ENCODE peak calls at places on chromosomes 7 and 10, in six cellular contexts. R is HepG2; Z is thoracic aorta; D is GM12878; M is colonic mucosa; W is CD4-positive, CD25-positive, alpha-beta regulatory T cell. C is an unnamed sample.

GRCh38 chr7:151087247-151088018 is 1.2 kb downstream of the AGAP3 start:
- DNase-seq in R (peak; percentile 35), Z (no peak), D (no peak), M (peak; percentile 58), W (peak; percentile 44), C (no peak)

GRCh38 chr7:74224511-74224832 is 14.7 kb downstream of the LAT2 start:
- DNase-seq in R (no peak), Z (no peak), D (no peak), M (no peak), W (no peak), C (no peak)

GRCh38 chr7:117285821-117286220 is 37.0 kb downstream of the WNT2 start:
- DNase-seq in R (no peak), Z (no peak), D (no peak), M (no peak), W (no peak), C (no peak)

GRCh38 chr10:30058570-30059132 is 735 bp downstream of the JCAD start:
- DNase-seq in R (no peak), Z (no peak), D (no peak), M (no peak), W (no peak), C (no peak)

GRCh38 chr10:36168777-36169176 is 526.7 kb upstream of the FZD8 start:
- DNase-seq in R (no peak), Z (no peak), D (no peak), M (no peak), W (no peak), C (no peak)

GRCh38 chr10:123429631-123430257 is 236.4 kb upstream of the GPR26 start:
- DNase-seq in R (no peak), Z (no peak), D (no peak), M (no peak), W (no peak), C (no peak)

GRCh38 chr10:88624840-88625239 is 38.3 kb downstream of the LIPJ start:
- DNase-seq in R (no peak), Z (no peak), D (no peak), M (no peak), W (no peak), C (no peak)

GRCh38 chr10:18424200-18424599 is 227.2 kb downstream of the NSUN6 start:
- DNase-seq in R (no peak), Z (no peak), D (no peak), M (no peak), W (no peak), C (no peak)

GRCh38 chr10:30748152-30748845 is 118.7 kb upstream of the LYZL2 start:
- DNase-seq in R (no peak), Z (no peak), D (no peak), M (no peak), W (no peak), C (no peak)

GRCh38 chr7:114988755-114989154 is 66.9 kb downstream of the MDFIC start:
- DNase-seq in R (no peak), Z (no peak), D (no peak), M (no peak), W (no peak), C (no peak)

GRCh38 chr10:72275351-72276012 is 1.8 kb downstream of the DDIT4 start:
- DNase-seq in R (no peak), Z (no peak), D (no peak), M (peak; percentile 68), W (peak; percentile 33), C (no peak)

GRCh38 chr10:81920213-81920829 is 45.3 kb downstream of the NRG3 start:
- DNase-seq in R (no peak), Z (no peak), D (no peak), M (no peak), W (peak; percentile 5), C (no peak)

GRCh38 chr10:1158066-1158465 is 101.9 kb downstream of the WDR37 start:
- DNase-seq in R (no peak), Z (no peak), D (no peak), M (no peak), W (no peak), C (no peak)

GRCh38 chr7:55304363-55304762 is 60.8 kb upstream of the LANCL2 start:
- DNase-seq in R (no peak), Z (no peak), D (no peak), M (no peak), W (no peak), C (no peak)

GRCh38 chr10:123970207-123970926 is 78.8 kb upstream of the CPXM2 start:
- DNase-seq in R (no peak), Z (no peak), D (no peak), M (no peak), W (no peak), C (no peak)

DNA sequence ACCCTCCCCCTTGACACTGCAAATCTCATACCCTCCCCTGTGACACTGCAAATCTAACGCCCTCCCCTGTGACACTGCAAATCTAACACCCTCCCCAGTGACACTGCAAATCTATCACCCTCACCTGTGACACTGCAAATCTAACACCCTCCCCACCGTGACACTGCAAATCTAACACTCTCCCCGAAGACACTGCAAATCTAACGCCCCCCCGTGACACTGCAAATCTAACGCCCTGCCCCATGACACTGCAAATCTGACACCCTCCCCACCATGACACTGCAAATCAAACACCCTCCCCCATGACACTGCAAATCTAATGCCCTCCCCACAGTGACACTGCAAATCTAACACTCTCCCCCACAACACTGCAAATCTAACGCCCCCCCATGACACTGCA is 603.7 kb downstream of the DNAJB6 start:
- DNase-seq in R (no peak), Z (no peak), D (no peak), M (no peak), W (no peak), C (no peak)
- H3K9me3 ChIP-seq in R (no peaks in the 10 kb centered on the region), Z (no peaks in the 10 kb centered on the region), D (peaks cover 2% of the 10 kb centered on the region), M (no peaks in the 10 kb centered on the region), W (no peaks in the 10 kb centered on the region), C (no peaks in the 10 kb centered on the region)

DNA sequence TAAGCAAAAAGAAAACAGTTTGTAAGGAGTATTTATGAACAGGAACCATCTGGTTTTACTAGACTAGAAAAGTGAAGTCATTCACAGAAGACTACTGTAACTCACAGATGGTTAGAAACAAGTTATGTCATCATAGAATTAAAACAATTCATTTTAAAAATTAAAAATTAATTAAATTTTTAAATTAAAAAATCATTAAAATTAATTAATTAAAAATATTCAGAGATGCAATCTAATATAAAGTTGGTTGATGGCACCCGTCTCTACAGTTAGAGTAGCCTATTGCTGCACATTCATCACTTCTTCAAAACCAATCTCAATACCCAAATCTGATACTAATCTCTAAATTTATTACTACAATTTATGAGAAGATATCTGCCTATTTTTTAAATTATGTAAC is 454.8 kb upstream of the NUPR2 start:
- DNase-seq in R (no peak), Z (no peak), D (no peak), M (no peak), W (no peak), C (no peak)
- H3K9me3 ChIP-seq in R (peaks cover 74% of the 10 kb centered on the region), Z (no peaks in the 10 kb centered on the region), D (no peaks in the 10 kb centered on the region), M (no peaks in the 10 kb centered on the region), W (peaks cover 4% of the 10 kb centered on the region), C (peaks cover 2% of the 10 kb centered on the region)

GRCh38 chr7:153514006-153514405 is 538.2 kb upstream of the DPP6 start:
- DNase-seq in R (no peak), Z (no peak), D (no peak), M (no peak), W (no peak), C (no peak)

GRCh38 chr7:153509763-153510162 is 542.4 kb upstream of the DPP6 start:
- DNase-seq in R (no peak), Z (no peak), D (no peak), M (no peak), W (no peak), C (no peak)

GRCh38 chr7:153507885-153508284 is 544.3 kb upstream of the DPP6 start:
- DNase-seq in R (no peak), Z (no peak), D (no peak), M (no peak), W (no peak), C (no peak)

GRCh38 chr7:153515359-153515758 is 536.8 kb upstream of the DPP6 start:
- DNase-seq in R (no peak), Z (no peak), D (no peak), M (no peak), W (no peak), C (no peak)

DNA sequence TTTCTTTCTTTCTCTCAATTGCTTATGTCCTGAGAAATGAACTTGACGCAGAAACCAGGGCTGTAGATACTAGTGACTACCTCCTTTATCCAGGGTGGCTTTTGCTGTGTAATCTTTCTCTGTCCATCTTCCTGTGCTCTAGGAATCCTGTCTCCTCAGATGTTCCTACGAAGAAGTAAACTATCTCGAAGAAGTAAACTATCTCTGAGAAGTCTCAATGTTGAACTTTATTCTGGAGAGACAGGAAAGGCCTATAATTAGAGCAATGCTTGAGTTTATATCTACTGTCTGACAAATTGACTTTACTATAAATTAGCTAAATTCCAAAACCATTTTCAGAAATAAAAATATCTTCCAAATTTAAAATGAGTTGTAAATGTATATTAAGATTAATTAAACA is 541.5 kb upstream of the DPP6 start:
- DNase-seq in R (no peak), Z (no peak), D (no peak), M (no peak), W (no peak), C (no peak)
- H3K9me3 ChIP-seq in R (no peaks in the 10 kb centered on the region), Z (peaks cover 6% of the 10 kb centered on the region), D (no peaks in the 10 kb centered on the region), M (no peaks in the 10 kb centered on the region), W (no peaks in the 10 kb centered on the region), C (no peaks in the 10 kb centered on the region)

GRCh38 chr7:157719705-157720655 is 383.2 kb downstream of the DNAJB6 start:
- DNase-seq in R (no peak), Z (no peak), D (no peak), M (no peak), W (no peak), C (no peak)

GRCh38 chr7:157721468-157722136 is 384.8 kb downstream of the DNAJB6 start:
- DNase-seq in R (no peak), Z (no peak), D (no peak), M (no peak), W (no peak), C (no peak)

GRCh38 chr7:157718303-157719007 is 381.7 kb downstream of the DNAJB6 start:
- DNase-seq in R (no peak), Z (no peak), D (no peak), M (no peak), W (no peak), C (no peak)

GRCh38 chr7:157717211-157718174 is 380.7 kb downstream of the DNAJB6 start:
- DNase-seq in R (no peak), Z (no peak), D (no peak), M (no peak), W (no peak), C (no peak)

DNA sequence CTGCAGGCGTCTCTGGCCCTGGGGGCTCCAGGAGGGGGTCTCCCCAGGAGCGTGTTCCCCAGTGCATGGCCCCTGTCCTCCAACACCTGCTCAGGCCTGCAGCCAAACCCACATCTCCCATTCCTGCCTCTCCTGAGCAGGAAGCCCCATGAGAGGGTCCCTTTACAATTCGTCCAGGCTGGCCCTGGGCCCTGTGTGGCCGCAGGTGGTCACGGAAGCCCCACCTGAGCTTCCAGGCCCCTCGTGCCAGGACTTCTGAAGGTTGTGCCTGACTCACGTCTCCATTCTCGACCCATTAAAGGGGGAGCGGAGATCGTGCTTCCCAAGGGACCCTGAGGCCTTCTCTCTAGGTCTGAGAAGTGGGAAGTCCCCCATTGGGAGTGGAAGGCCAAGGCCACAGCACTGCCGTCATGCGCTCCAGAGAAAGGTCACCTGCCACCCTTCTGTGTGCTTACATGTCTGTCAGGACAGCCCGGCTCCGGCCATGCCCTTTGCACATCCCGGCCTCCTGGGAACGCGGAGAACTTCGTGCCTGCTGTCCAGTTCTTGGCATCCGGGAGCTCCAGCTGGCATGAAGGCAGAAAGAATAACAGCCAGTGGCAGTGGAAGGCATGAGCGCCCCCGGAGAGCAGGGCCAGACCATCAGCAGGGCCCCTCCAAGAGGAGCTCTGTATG is 382.3 kb downstream of the DNAJB6 start:
- DNase-seq in R (no peak), Z (no peak), D (no peak), M (no peak), W (no peak), C (no peak)
- H3K9me3 ChIP-seq in R (no peaks in the 10 kb centered on the region), Z (no peaks in the 10 kb centered on the region), D (no peaks in the 10 kb centered on the region), M (no peaks in the 10 kb centered on the region), W (no peaks in the 10 kb centered on the region), C (no peaks in the 10 kb centered on the region)

GRCh38 chr10:74558403-74558802 is 268.0 kb upstream of the KAT6B start:
- DNase-seq in R (no peak), Z (no peak), D (no peak), M (no peak), W (no peak), C (no peak)
- H3K9me3 ChIP-seq in R (no peaks in the 10 kb centered on the region), Z (no peaks in the 10 kb centered on the region), D (peaks cover 2% of the 10 kb centered on the region), M (no peaks in the 10 kb centered on the region), W (no peaks in the 10 kb centered on the region), C (no peaks in the 10 kb centered on the region)